ENCODE peak calls at places on chromosomes 5 and 9, in six cellular contexts. H is fibroblast of lung, Y is fibroblast of the aortic adventitia, A is cardiac muscle cell, M is suprapubic skin, C is cardiac fibroblast. Z is an unnamed sample.

GRCh38 chr5:30502277-30502676 is 691.2 kb upstream of the CDH6 start:
- DNase-seq in H (peak; percentile 26), Y (peak; percentile 9), A (peak; percentile 3), M (no peak), C (peak; percentile 63), Z (peak; percentile 72)

GRCh38 chr5:10913846-10914245 is 152.8 kb upstream of the DAP start:
- DNase-seq in H (peak; percentile 82), Y (peak; percentile 67), A (peak; percentile 3), M (no peak), C (peak; percentile 77), Z (peak; percentile 76)

GRCh38 chr5:61397937-61398336 is 65.9 kb downstream of the ZSWIM6 start:
- DNase-seq in H (no peak), Y (no peak), A (no peak), M (no peak), C (no peak), Z (no peak)

GRCh38 chr5:112016980-112017379 is 260.0 kb upstream of the NREP start:
- DNase-seq in H (no peak), Y (no peak), A (no peak), M (no peak), C (no peak), Z (no peak)

GRCh38 chr5:93579561-93580386 is 1.2 kb downstream of the NR2F1-AS1 start:
- DNase-seq in H (peak; percentile 59), Y (peak; percentile 49), A (peak; percentile 68), M (no peak), C (peak; percentile 60), Z (peak; percentile 52)

GRCh38 chr9:133460405-133461175 is 812 bp downstream of the CACFD1 start:
- DNase-seq in H (peak; percentile 20), Y (peak; percentile 19), A (peak; percentile 43), M (no peak), C (no peak), Z (peak; percentile 19)

GRCh38 chr5:74355041-74355440 is 285.5 kb downstream of the ENC1 start:
- DNase-seq in H (no peak), Y (no peak), A (no peak), M (no peak), C (no peak), Z (no peak)

GRCh38 chr9:129343697-129344375 is 165.8 kb upstream of the IER5L start:
- DNase-seq in H (peak; percentile 60), Y (no peak), A (peak; percentile 75), M (no peak), C (no peak), Z (no peak)

GRCh38 chr5:54897001-54897400 is 88.4 kb downstream of the ESM1 start:
- DNase-seq in H (no peak), Y (no peak), A (no peak), M (no peak), C (no peak), Z (no peak)

GRCh38 chr9:6687180-6687579 is 41.7 kb upstream of the GLDC start:
- DNase-seq in H (no peak), Y (no peak), A (no peak), M (no peak), C (no peak), Z (no peak)

GRCh38 chr9:6681957-6682501 is 36.5 kb upstream of the GLDC start:
- DNase-seq in H (no peak), Y (no peak), A (no peak), M (no peak), C (no peak), Z (no peak)

GRCh38 chr9:6689893-6690634 is 44.5 kb upstream of the GLDC start:
- DNase-seq in H (no peak), Y (no peak), A (no peak), M (no peak), C (no peak), Z (no peak)

GRCh38 chr9:6681147-6681956 is 35.8 kb upstream of the GLDC start:
- DNase-seq in H (peak; percentile 97), Y (peak; percentile 97), A (peak; percentile 98), M (peak; percentile 98), C (peak; percentile 98), Z (peak; percentile 96)

DNA sequence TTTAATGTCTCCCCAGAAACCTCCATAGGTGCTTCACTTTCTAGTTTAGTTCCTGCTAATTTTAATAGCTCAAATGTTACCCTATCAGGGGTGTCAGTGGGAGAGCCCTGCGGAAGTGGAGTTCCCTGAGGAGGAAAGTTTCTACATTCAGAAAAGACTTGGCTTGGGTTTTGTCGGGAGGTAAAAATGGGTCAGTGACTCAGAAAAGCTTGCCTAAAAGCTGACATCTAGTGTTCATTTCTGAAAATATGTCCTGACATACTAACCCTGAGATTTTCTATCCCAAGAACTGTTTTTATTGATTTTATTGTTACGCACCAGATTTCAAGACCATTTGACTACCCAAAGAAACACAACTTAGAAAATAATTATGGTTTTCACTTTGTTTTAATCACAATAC is 40.9 kb upstream of the GLDC start:
- DNase-seq in H (peak; percentile 52), Y (peak; percentile 68), A (peak; percentile 65), M (no peak), C (peak; percentile 71), Z (peak; percentile 26)
- TF ChIP-seq CTCF in H (peak; percentile 30), Y (peak; percentile 44), A (peak; percentile 41), M (no peak), C (peak; percentile 45), Z (peak; percentile 26)

DNA sequence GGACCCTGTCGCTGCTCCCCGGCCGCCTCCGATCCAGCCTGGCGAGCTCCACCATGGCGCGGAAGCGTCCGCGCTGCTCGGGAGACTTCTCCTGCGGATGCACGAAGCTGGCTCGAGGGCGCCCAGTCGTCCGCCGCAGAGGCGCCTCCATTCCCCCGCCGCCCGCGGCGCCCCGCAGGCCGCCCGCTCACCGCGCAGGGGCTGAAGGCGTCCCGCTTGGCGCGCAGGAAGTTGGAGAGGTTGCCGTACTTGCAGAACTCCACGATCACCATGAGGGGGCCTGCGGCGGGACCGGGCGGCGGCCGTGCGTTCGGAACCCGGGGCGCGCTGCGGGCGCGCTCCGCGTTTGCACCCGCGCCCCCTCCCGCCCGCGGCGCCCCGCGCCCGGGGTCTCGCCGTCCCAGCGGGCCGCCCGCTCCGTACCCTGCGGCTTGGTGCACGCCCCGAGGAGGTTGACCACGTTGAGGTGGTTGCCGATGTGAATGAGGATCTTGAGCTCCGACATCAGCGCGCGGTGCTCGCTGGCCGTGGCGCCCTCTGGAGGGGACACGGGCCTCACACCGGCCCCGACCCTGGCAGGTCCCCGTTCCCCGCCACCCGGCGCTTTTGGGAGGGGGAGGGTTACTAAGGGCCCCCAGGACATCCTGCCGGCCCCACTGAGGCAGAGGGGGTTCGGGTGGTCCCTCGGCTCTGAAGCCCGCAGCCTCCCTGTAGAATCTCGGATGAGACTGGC is 27.7 kb upstream of the SCGB3A1 start:
- DNase-seq in H (peak; percentile 46), Y (peak; percentile 30), A (peak; percentile 58), M (no peak), C (peak; percentile 55), Z (peak; percentile 28)
- TF ChIP-seq CTCF in H (peak; percentile 40), Y (peak; percentile 41), A (peak; percentile 51), M (no peak), C (peak; percentile 31), Z (no peak)

GRCh38 chr5:121009058-121009457 is 545.0 kb downstream of the PRR16 start:
- DNase-seq in H (no peak), Y (no peak), A (no peak), M (no peak), C (no peak), Z (no peak)
- TF ChIP-seq CTCF in H (no peak), Y (no peak), A (no peak), M (no peak), C (no peak), Z (no peak)

DNA sequence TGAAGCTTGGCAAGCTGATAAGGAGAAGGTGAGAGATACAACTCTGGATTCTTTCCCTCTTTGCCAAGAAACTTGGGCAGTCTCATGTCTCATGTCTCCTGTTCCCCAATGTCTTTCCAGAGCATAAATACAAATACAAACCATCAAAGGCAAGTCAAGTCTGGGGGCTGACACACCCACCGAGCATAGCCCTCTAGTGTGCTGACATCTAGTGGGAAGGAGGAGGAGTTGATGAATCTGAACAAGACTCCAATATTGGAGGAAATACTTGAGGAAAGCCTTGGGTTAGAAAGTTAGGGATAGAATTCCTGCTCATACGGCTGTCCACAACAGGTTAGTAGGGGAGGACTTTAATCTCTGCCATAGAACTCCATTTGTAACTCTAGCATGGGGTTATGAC is 8.6 kb downstream of the MLANA start:
- DNase-seq in H (no peak), Y (no peak), A (peak; percentile 13), M (no peak), C (peak; percentile 8), Z (no peak)
- TF ChIP-seq CTCF in H (peak; percentile 19), Y (no peak), A (peak; percentile 18), M (no peak), C (peak; percentile 22), Z (no peak)

DNA sequence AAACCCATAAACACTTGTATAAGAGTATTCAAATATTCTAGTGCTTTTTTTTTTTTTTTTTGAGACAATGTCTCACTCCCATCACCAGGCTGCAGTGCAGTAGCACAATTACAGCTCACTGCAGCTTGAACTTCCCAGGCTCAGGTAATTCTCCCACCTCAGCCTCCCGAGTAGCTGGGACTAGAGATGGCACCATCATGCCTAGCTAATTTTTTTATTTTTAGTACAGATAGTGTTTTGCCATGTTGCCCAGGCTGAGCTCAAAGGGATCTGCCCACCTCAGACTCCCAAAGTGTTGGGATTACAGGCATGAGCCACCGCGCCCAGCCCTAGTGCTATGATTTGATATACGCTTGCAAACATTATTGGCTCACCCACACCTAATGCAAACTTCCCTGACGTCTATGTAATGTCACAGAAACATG is 11.8 kb downstream of the IL6ST start:
- DNase-seq in H (no peak), Y (peak; percentile 19), A (no peak), M (no peak), C (no peak), Z (no peak)
- TF ChIP-seq CTCF in H (no peak), Y (no peak), A (peak; percentile 25), M (no peak), C (no peak), Z (no peak)